ENCODE peak calls at places on chromosome 20, in five cellular contexts. One of them, this sample, is unnamed.
A peak's percentile ranks its signal among the peaks of the same experiment; 100 is the strongest.

GRCh38 chr20:33051333-33051732 is 2.4 kb upstream of the BPIFB3 start:
- DNase-seq in K562: no peak
- DNase-seq in upper lobe of left lung: no peak
- DNase-seq in uterus: no peak
- DNase-seq in Peyer's patch: no peak
- DNase-seq in this sample: no peak

GRCh38 chr20:8909596-8909995 is 159.3 kb upstream of the PLCB4 start:
- DNase-seq in uterus: no peak
- DNase-seq in Peyer's patch: no peak
- DNase-seq in upper lobe of left lung: no peak
- DNase-seq in K562: no peak
- DNase-seq in this sample: no peak

GRCh38 chr20:1301031-1301529 is 27.9 kb downstream of the SDCBP2 start:
- DNase-seq in K562: peak; percentile 38
- DNase-seq in upper lobe of left lung: no peak
- DNase-seq in Peyer's patch: peak; percentile 35
- DNase-seq in uterus: no peak
- DNase-seq in this sample: no peak

GRCh38 chr20:46120136-46120535 is 2.0 kb downstream of the CD40 start:
- DNase-seq in upper lobe of left lung: no peak
- DNase-seq in Peyer's patch: no peak
- DNase-seq in uterus: no peak
- DNase-seq in K562: no peak
- DNase-seq in this sample: no peak

GRCh38 chr20:8385247-8385646 is 253.2 kb downstream of the PLCB1 start:
- DNase-seq in upper lobe of left lung: no peak
- DNase-seq in K562: no peak
- DNase-seq in Peyer's patch: no peak
- DNase-seq in uterus: no peak
- DNase-seq in this sample: no peak

GRCh38 chr20:19847383-19847782 is 89.3 kb downstream of the RIN2 start:
- DNase-seq in upper lobe of left lung: no peak
- DNase-seq in K562: no peak
- DNase-seq in Peyer's patch: no peak
- DNase-seq in uterus: no peak
- DNase-seq in this sample: no peak

GRCh38 chr20:63347081-63347741 is 13.9 kb downstream of the CHRNA4 start:
- DNase-seq in upper lobe of left lung: peak; percentile 75
- DNase-seq in K562: no peak
- DNase-seq in uterus: no peak
- DNase-seq in Peyer's patch: no peak
- DNase-seq in this sample: no peak

GRCh38 chr20:36527331-36528125 is 13.8 kb upstream of the MYL9 start:
- DNase-seq in K562: no peak
- DNase-seq in uterus: peak; percentile 52
- DNase-seq in upper lobe of left lung: peak; percentile 84
- DNase-seq in Peyer's patch: no peak
- DNase-seq in this sample: no peak

GRCh38 chr20:48153523-48153922 is 368.2 kb upstream of the SULF2 start:
- DNase-seq in uterus: no peak
- DNase-seq in upper lobe of left lung: no peak
- DNase-seq in K562: no peak
- DNase-seq in Peyer's patch: no peak
- DNase-seq in this sample: no peak

GRCh38 chr20:6122873-6123649 is at the start of gene FERMT1:
- DNase-seq in uterus: peak; percentile 22
- DNase-seq in upper lobe of left lung: peak; percentile 90
- DNase-seq in Peyer's patch: peak; percentile 86
- DNase-seq in K562: no peak
- DNase-seq in this sample: peak; percentile 27
- TF ChIP-seq POLR2A in uterus: no peak
- TF ChIP-seq POLR2A in upper lobe of left lung: peak; percentile 18
- TF ChIP-seq POLR2A in Peyer's patch: peak; percentile 79
- TF ChIP-seq POLR2A in K562: no peak
- TF ChIP-seq POLR2A in this sample: no peak

GRCh38 chr20:50283922-50284810 is 93.5 kb downstream of the CEBPB start:
- DNase-seq in K562: peak; percentile 55
- DNase-seq in upper lobe of left lung: no peak
- DNase-seq in Peyer's patch: no peak
- DNase-seq in uterus: no peak
- DNase-seq in this sample: peak; percentile 52
- TF ChIP-seq POLR2A in K562: no peak
- TF ChIP-seq POLR2A in upper lobe of left lung: peak; percentile 53
- TF ChIP-seq POLR2A in Peyer's patch: no peak
- TF ChIP-seq POLR2A in uterus: no peak
- TF ChIP-seq POLR2A in this sample: no peak

GRCh38 chr20:17882834-17883591 is 85.6 kb downstream of the SNX5 start:
- DNase-seq in Peyer's patch: no peak
- DNase-seq in upper lobe of left lung: no peak
- DNase-seq in uterus: no peak
- DNase-seq in K562: no peak
- DNase-seq in this sample: no peak
- TF ChIP-seq POLR2A in Peyer's patch: no peak
- TF ChIP-seq POLR2A in upper lobe of left lung: no peak
- TF ChIP-seq POLR2A in uterus: no peak
- TF ChIP-seq POLR2A in K562: no peak
- TF ChIP-seq POLR2A in this sample: no peak

DNA sequence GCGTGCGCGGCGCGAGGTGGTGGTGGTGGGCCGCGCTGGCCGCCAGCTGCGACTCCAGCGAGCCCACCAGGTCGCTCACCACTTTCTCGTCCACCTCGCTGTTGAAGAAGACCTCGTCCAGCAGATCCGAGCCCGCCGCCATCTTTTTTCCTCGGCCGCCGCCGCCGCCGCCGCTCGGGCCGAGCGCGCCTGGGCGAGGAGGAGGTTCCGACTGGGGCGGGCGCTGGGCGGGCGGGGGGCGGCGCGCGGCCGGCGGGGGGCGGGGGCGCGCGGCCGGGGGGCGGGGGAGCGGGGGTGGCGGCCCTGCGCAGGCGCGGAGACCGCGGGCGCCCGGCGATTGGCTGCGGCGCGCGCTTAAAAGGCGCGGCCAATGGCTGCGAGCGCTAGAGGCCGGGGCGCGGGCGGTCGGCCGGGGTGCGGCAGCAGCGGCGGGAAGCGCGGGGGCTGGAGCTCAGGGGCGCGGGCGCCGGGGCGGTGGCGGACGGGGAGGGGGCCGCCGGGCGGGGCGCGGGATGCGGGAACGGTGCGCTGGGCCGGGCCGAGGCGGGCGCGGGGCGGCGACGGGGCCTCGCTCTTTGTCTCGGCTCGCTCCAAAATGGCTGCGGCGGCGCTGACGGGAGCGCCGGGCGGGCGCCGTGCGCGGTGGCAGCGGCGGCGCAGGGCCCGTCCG is at the start of gene TAF4:
- DNase-seq in uterus: peak; percentile 67
- DNase-seq in upper lobe of left lung: peak; percentile 97
- DNase-seq in Peyer's patch: peak; percentile 89
- DNase-seq in K562: peak; percentile 99
- DNase-seq in this sample: peak; percentile 87
- TF ChIP-seq POLR2A in uterus: peak; percentile 93
- TF ChIP-seq POLR2A in upper lobe of left lung: peak; percentile 89
- TF ChIP-seq POLR2A in Peyer's patch: peak; percentile 91
- TF ChIP-seq POLR2A in K562: peak; percentile 54
- TF ChIP-seq POLR2A in this sample: no peak

DNA sequence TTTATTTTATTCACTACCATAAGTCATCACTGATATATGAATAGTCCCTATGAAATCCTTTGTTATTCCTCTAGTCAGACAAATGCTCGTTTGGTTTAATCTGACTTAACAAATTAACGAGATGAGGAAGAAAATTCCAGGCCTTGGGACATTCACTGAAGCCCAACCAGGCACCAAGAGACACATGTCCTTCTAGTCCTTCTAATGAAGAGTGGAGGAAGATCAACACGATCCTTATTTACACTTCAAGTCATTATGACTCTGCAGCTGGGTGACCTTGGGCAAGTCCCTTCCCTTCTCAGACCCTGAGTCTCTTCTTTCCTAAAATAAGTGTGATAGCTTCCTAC is 117.5 kb downstream of the CEBPB start:
- DNase-seq in Peyer's patch: no peak
- DNase-seq in K562: no peak
- DNase-seq in uterus: no peak
- DNase-seq in upper lobe of left lung: no peak
- DNase-seq in this sample: peak; percentile 29
- TF ChIP-seq POLR2A in Peyer's patch: no peak
- TF ChIP-seq POLR2A in K562: no peak
- TF ChIP-seq POLR2A in uterus: no peak
- TF ChIP-seq POLR2A in upper lobe of left lung: no peak
- TF ChIP-seq POLR2A in this sample: no peak

This sample was measured in erythroblast.